ENCODE peak calls at places on chromosome 6, in nine cellular contexts. Y is lower lobe of right lung; I is activated CD8-positive, alpha-beta T cell treated with anti-CD3 and anti-CD28 coated beads for 36 hours; T is left ventricle myocardium inferior; U is GM23338; G is cardiac muscle cell; S is foreskin fibroblast; J is PC-9; K is transverse colon. C is an unnamed sample.
A peak's percentile ranks its signal among the peaks of the same experiment; 100 is the strongest.

GRCh38 chr6:106510090-106510970 is 119.0 kb downstream of the RTN4IP1 start:
- DNase-seq in Y (peak; percentile 89), I (peak; percentile 85), T (peak; percentile 36), U (peak; percentile 71), G (peak; percentile 42), S (peak; percentile 71), J (peak; percentile 52), K (peak; percentile 86), C (peak; percentile 35)

GRCh38 chr6:72363844-72364740 is 257.8 kb upstream of the KCNQ5 start:
- DNase-seq in Y (no peak), I (no peak), T (no peak), U (no peak), G (no peak), S (peak; percentile 96), J (peak; percentile 61), K (no peak), C (no peak)

GRCh38 chr6:122323361-122323760 is 76.1 kb upstream of the HSF2 start:
- DNase-seq in Y (no peak), I (no peak), T (no peak), U (no peak), G (no peak), S (peak; percentile 10), J (no peak), K (no peak), C (no peak)

GRCh38 chr6:136069119-136069518 is 181.0 kb downstream of the MTFR2 start:
- DNase-seq in Y (no peak), I (no peak), T (no peak), U (no peak), G (no peak), S (peak; percentile 86), J (no peak), K (no peak), C (no peak)

GRCh38 chr6:129490551-129491245 is 219.3 kb downstream of the ARHGAP18 start:
- DNase-seq in Y (no peak), I (peak; percentile 74), T (no peak), U (peak; percentile 40), G (no peak), S (peak; percentile 96), J (peak; percentile 57), K (peak; percentile 15), C (no peak)

GRCh38 chr6:42434237-42434636 is 17.5 kb downstream of the TRERF1 start:
- DNase-seq in Y (no peak), I (no peak), T (no peak), U (no peak), G (no peak), S (no peak), J (no peak), K (no peak), C (no peak)

GRCh38 chr6:75378101-75378500 is 93.5 kb upstream of the TMEM30A start:
- DNase-seq in Y (no peak), I (no peak), T (no peak), U (no peak), G (no peak), S (no peak), J (no peak), K (no peak), C (no peak)

GRCh38 chr6:52555531-52556228 is 21.2 kb downstream of the TRAM2 start:
- DNase-seq in Y (no peak), I (no peak), T (no peak), U (no peak), G (no peak), S (no peak), J (no peak), K (no peak), C (no peak)

GRCh38 chr6:20746024-20746423 is 211.8 kb downstream of the CDKAL1 start:
- DNase-seq in Y (no peak), I (no peak), T (no peak), U (no peak), G (no peak), S (no peak), J (no peak), K (no peak), C (no peak)

GRCh38 chr6:154766288-154766687 is 33.1 kb downstream of the SCAF8 start:
- DNase-seq in Y (no peak), I (no peak), T (no peak), U (no peak), G (no peak), S (peak; percentile 45), J (no peak), K (no peak), C (no peak)

GRCh38 chr6:46626228-46626909 is 26.2 kb downstream of the CYP39A1 start:
- DNase-seq in Y (no peak), I (no peak), T (no peak), U (peak; percentile 64), G (peak; percentile 44), S (peak; percentile 64), J (no peak), K (no peak), C (no peak)

GRCh38 chr6:144653885-144654505 is 368.9 kb downstream of the UTRN start:
- DNase-seq in Y (no peak), I (no peak), T (no peak), U (no peak), G (no peak), S (no peak), J (no peak), K (no peak), C (no peak)

GRCh38 chr6:2641044-2641673 is 109.6 kb downstream of the MYLK4 start:
- DNase-seq in Y (no peak), I (no peak), T (no peak), U (no peak), G (no peak), S (no peak), J (no peak), K (no peak), C (no peak)

GRCh38 chr6:121799574-121799973 is 364.1 kb downstream of the GJA1 start:
- DNase-seq in Y (no peak), I (no peak), T (no peak), U (no peak), G (no peak), S (no peak), J (no peak), K (no peak), C (no peak)

GRCh38 chr6:159170999-159171712 is 2.0 kb downstream of the FNDC1 start:
- DNase-seq in Y (no peak), I (no peak), T (peak; percentile 33), U (no peak), G (peak; percentile 8), S (peak; percentile 87), J (no peak), K (no peak), C (no peak)

DNA sequence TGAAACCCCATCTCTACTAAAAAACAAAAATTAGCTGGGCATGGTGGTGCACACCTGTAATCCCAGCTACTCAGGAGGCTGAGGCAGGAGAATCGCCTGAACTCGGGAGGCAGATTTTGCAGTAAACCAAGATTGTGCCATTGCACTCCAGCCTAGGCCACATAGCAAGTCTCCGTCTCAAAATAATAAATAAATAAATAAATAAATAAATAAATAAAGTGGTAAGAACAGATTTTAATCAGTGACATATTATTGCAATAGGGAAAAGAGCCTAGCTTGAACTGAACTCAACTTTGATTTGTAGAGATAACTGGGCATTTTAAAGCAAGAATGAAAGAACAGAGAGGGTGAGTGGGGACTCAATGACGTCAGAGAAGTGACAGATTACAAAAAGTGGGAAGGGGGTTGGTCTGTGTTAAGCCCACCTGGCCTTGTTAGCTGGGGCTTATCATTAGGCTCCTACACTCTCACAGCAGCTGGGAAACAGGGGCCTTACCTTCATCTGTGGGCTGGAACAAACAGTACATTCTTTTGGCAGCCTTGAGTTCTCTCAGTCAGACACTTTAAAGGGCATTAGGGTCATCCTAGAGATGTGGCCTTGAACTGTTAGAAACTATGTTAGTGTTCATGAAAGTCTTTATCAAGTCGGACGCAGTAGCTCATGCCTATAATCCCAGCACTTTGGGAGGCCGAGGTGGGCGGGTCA is 24.5 kb upstream of the KIFC1 start:
- DNase-seq in Y (no peak), I (no peak), T (no peak), U (no peak), G (no peak), S (no peak), J (no peak), K (no peak), C (no peak)
- TF ChIP-seq CTCF in Y (no peak), I (no peak), T (no peak), U (no peak), G (no peak), S (no peak), J (no peak), K (no peak), C (no peak)

GRCh38 chr6:5109436-5109835 is 24.3 kb downstream of the PPP1R3G start:
- DNase-seq in Y (no peak), I (no peak), T (no peak), U (no peak), G (no peak), S (no peak), J (no peak), K (no peak), C (no peak)
- TF ChIP-seq CTCF in Y (no peak), I (no peak), T (no peak), U (no peak), G (no peak), S (no peak), J (no peak), K (no peak), C (no peak)

GRCh38 chr6:39377530-39377929 is 55.0 kb upstream of the KCNK16 start:
- DNase-seq in Y (no peak), I (peak; percentile 29), T (peak; percentile 28), U (peak; percentile 93), G (peak; percentile 86), S (peak; percentile 90), J (peak; percentile 46), K (peak; percentile 73), C (peak; percentile 42)

GRCh38 chr6:39379026-39379425 is 56.5 kb upstream of the KCNK16 start:
- DNase-seq in Y (no peak), I (no peak), T (no peak), U (no peak), G (no peak), S (no peak), J (no peak), K (no peak), C (no peak)

GRCh38 chr6:39378175-39378889 is 55.8 kb upstream of the KCNK16 start:
- DNase-seq in Y (no peak), I (no peak), T (no peak), U (no peak), G (no peak), S (no peak), J (no peak), K (no peak), C (no peak)

GRCh38 chr6:39370021-39370420 is 47.5 kb upstream of the KCNK16 start:
- DNase-seq in Y (no peak), I (no peak), T (no peak), U (no peak), G (no peak), S (peak; percentile 22), J (no peak), K (no peak), C (no peak)

GRCh38 chr6:39375405-39375804 is 52.9 kb upstream of the KCNK16 start:
- DNase-seq in Y (no peak), I (no peak), T (no peak), U (no peak), G (no peak), S (no peak), J (no peak), K (no peak), C (no peak)
- TF ChIP-seq CTCF in Y (no peak), I (no peak), T (no peak), U (no peak), G (no peak), S (no peak), J (no peak), K (no peak), C (no peak)

DNA sequence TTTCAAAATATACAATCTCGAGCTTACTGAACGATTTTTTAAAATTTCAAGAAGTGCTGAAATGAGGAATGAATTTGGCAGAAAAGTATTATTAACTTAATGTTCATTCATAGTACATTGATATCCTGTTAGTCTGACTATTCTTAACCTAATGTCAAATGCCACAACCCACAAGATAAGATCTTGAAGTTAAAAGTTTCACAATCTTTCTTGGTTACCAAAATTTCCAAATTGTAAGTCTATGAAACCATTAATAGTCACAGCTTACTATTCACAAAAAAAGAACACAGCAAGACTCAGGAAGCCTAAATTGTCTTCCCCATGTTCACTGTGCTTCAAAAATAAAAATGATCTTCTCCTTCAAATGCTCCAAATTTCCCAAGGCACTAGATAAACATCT is 71.3 kb downstream of the HACE1 start:
- DNase-seq in Y (no peak), I (no peak), T (no peak), U (no peak), G (no peak), S (no peak), J (no peak), K (no peak), C (no peak)
- TF ChIP-seq CTCF in Y (no peak), I (no peak), T (no peak), U (no peak), G (no peak), S (no peak), J (no peak), K (no peak), C (no peak)

C was measured in D721Med.